ENCODE peak calls at places on chromosomes 11 and 22, in six cellular contexts. H is stimulated activated CD4-positive, alpha-beta T cell treated with anti-CD3 and anti-CD28 coated beads, Interleukin-15, amount 100 ng/mL, for 24 hours; C is H7; K is NCI-H1930; G is CD8-positive, alpha-beta memory T cell; R is HTR-8/SVneo. Q is an unnamed sample.

GRCh38 chr11:2563216-2564007 is 118.6 kb downstream of the KCNQ1 start:
- DNase-seq in K (no peak), G (no peak), C (no peak), R (no peak), H (no peak), Q (no peak)

GRCh38 chr11:119742263-119742861 is 13.4 kb upstream of the NECTIN1 start:
- DNase-seq in C (peak; percentile 94), G (no peak), R (no peak), K (peak; percentile 29), H (peak; percentile 38), Q (no peak)

GRCh38 chr11:95567685-95568084 is 221.9 kb downstream of the FAM76B start:
- DNase-seq in C (no peak), H (no peak), R (no peak), K (no peak), G (no peak), Q (no peak)

GRCh38 chr22:46352691-46353386 is 17.3 kb downstream of the TRMU start:
- DNase-seq in G (no peak), R (no peak), K (no peak), C (no peak), H (peak; percentile 39), Q (no peak)

GRCh38 chr11:12687740-12688139 is 13.5 kb downstream of the TEAD1 start:
- DNase-seq in R (no peak), G (no peak), H (no peak), K (no peak), C (peak; percentile 56), Q (no peak)

GRCh38 chr11:72969894-72970335 is 155.7 kb downstream of the ATG16L2 start:
- DNase-seq in R (peak; percentile 19), H (no peak), C (no peak), G (no peak), K (no peak), Q (peak; percentile 51)

GRCh38 chr11:67641302-67642147 is 2.0 kb upstream of the TBX10 start:
- DNase-seq in C (peak; percentile 60), R (no peak), H (no peak), K (no peak), G (no peak), Q (no peak)

GRCh38 chr22:49811014-49811791 is 16.5 kb downstream of the BRD1 start:
- DNase-seq in R (no peak), C (no peak), H (no peak), K (no peak), G (no peak), Q (no peak)

GRCh38 chr22:43042101-43042780 is 27.3 kb upstream of the PACSIN2 start:
- DNase-seq in H (no peak), R (no peak), G (no peak), K (no peak), C (no peak), Q (no peak)

GRCh38 chr11:74822187-74822586 is 73.5 kb downstream of the RNF169 start:
- DNase-seq in H (no peak), G (no peak), R (no peak), K (no peak), C (no peak), Q (no peak)

GRCh38 chr11:59894616-59895015 is 16.0 kb downstream of the OOSP3 start:
- DNase-seq in R (no peak), C (no peak), G (no peak), H (no peak), K (no peak), Q (no peak)

GRCh38 chr11:117996058-117996457 is 9.9 kb downstream of the IL10RA start:
- DNase-seq in H (no peak), K (no peak), G (no peak), R (no peak), C (no peak), Q (no peak)

GRCh38 chr11:2666828-2667570 is 32.8 kb downstream of the KCNQ1OT1 start:
- DNase-seq in R (no peak), G (no peak), H (no peak), C (no peak), K (no peak), Q (no peak)

GRCh38 chr11:110131386-110132123 is 38.4 kb downstream of the ZC3H12C start:
- DNase-seq in K (peak; percentile 60), H (no peak), R (no peak), G (no peak), C (no peak), Q (no peak)

GRCh38 chr11:70203749-70204465 is 811 bp downstream of the FADD start:
- DNase-seq in G (peak; percentile 87), C (no peak), H (peak; percentile 95), K (no peak), R (peak; percentile 72), Q (peak; percentile 59)

GRCh38 chr11:107704432-107704831 is 7.4 kb downstream of the SLN start:
- DNase-seq in K (no peak), C (no peak), H (no peak), G (no peak), R (no peak), Q (no peak)

GRCh38 chr22:19597399-19597735 is 73.2 kb upstream of the CLDN5 start:
- DNase-seq in R (no peak), G (no peak), H (peak; percentile 18), K (no peak), C (no peak), Q (no peak)

GRCh38 chr22:41638748-41639147 is 17.7 kb downstream of the XRCC6 start:
- DNase-seq in R (no peak), K (no peak), G (no peak), H (no peak), C (no peak), Q (no peak)

GRCh38 chr22:42151924-42152635 is 21.5 kb upstream of the CYP2D6 start:
- DNase-seq in K (no peak), C (peak; percentile 90), H (no peak), R (no peak), G (no peak), Q (no peak)

GRCh38 chr11:57434640-57435546 is 8.0 kb upstream of the SLC43A3 start:
- DNase-seq in G (no peak), C (no peak), H (no peak), K (no peak), R (peak; percentile 42), Q (peak; percentile 89)

GRCh38 chr11:72807789-72808188 is 6.4 kb upstream of the ATG16L2 start:
- DNase-seq in C (no peak), K (no peak), G (no peak), H (no peak), R (no peak), Q (peak; percentile 88)

GRCh38 chr22:31692186-31692886 is 30.3 kb upstream of the PISD start:
- DNase-seq in H (no peak), R (no peak), G (no peak), C (no peak), K (no peak), Q (no peak)

GRCh38 chr11:29606596-29606995 is 410.2 kb downstream of the KCNA4 start:
- DNase-seq in C (no peak), G (no peak), K (no peak), R (no peak), H (no peak), Q (no peak)

GRCh38 chr11:119747868-119748660 is 19.1 kb upstream of the NECTIN1 start:
- DNase-seq in G (no peak), K (no peak), R (no peak), C (no peak), H (no peak), Q (no peak)

GRCh38 chr11:69881467-69882269 is 62.5 kb upstream of the FGF3 start:
- DNase-seq in G (no peak), C (peak; percentile 85), R (no peak), H (peak; percentile 5), K (no peak), Q (no peak)

GRCh38 chr11:11748706-11749365 is 92.9 kb upstream of the USP47 start:
- DNase-seq in R (peak; percentile 10), H (no peak), C (no peak), G (no peak), K (no peak), Q (no peak)

GRCh38 chr22:48872271-48873260 is 955.1 kb downstream of the BRD1 start:
- DNase-seq in G (no peak), C (peak; percentile 44), K (no peak), H (no peak), R (no peak), Q (no peak)

GRCh38 chr11:120710354-120711187 is 199.0 kb downstream of the GRIK4 start:
- DNase-seq in G (no peak), K (no peak), R (peak; percentile 80), H (no peak), C (peak; percentile 76), Q (no peak)

GRCh38 chr22:37747090-37747714 is 50.4 kb downstream of the TRIOBP start:
- DNase-seq in K (no peak), C (peak; percentile 70), R (peak; percentile 62), G (no peak), H (peak; percentile 18), Q (no peak)

GRCh38 chr11:129895126-129896041 is at the start of gene NFRKB:
- DNase-seq in R (peak; percentile 77), K (peak; percentile 75), H (peak; percentile 89), C (peak; percentile 99), G (peak; percentile 85), Q (peak; percentile 75)

GRCh38 chr11:1760351-1761109 is 3.2 kb downstream of the CTSD start:
- DNase-seq in G (no peak), C (peak; percentile 52), H (no peak), K (no peak), R (no peak), Q (no peak)

GRCh38 chr11:35162795-35163194 is 23.8 kb downstream of the CD44 start:
- DNase-seq in R (no peak), G (no peak), K (no peak), C (no peak), H (no peak), Q (no peak)

GRCh38 chr22:34111210-34111824 is 191.0 kb upstream of the LARGE1 start:
- DNase-seq in K (no peak), H (peak; percentile 30), R (peak; percentile 2), G (no peak), C (peak; percentile 57), Q (no peak)

GRCh38 chr22:35819421-35819820 is 101.7 kb downstream of the APOL5 start:
- DNase-seq in C (no peak), R (no peak), G (no peak), K (no peak), H (no peak), Q (no peak)

GRCh38 chr22:18023509-18024275 is 669 bp downstream of the MICAL3 start:
- DNase-seq in C (peak; percentile 93), R (peak; percentile 82), K (peak; percentile 48), H (peak; percentile 52), G (no peak), Q (no peak)

GRCh38 chr22:39530692-39531331 is 1.7 kb downstream of the RPS19BP1 start:
- DNase-seq in H (peak; percentile 48), C (peak; percentile 75), G (no peak), K (no peak), R (no peak), Q (peak; percentile 73)

GRCh38 chr11:59898046-59898445 is 19.5 kb downstream of the OOSP3 start:
- DNase-seq in G (no peak), R (no peak), H (no peak), K (no peak), C (no peak), Q (no peak)